ENCODE peak calls at places on chromosomes 5 and 9, in five cellular contexts. C is dorsolateral prefrontal cortex, K is right cardiac atrium, X is skeletal muscle cell, O is bronchial epithelial cell. T is an unnamed sample.

GRCh38 chr5:169080352-169080938 is 220.5 kb downstream of the SLIT3 start:
- DNase-seq in C (no peak), K (no peak), X (no peak), O (peak; percentile 22), T (no peak)

GRCh38 chr9:111195779-111196178 is 134.2 kb downstream of the OR2K2 start:
- DNase-seq in C (no peak), K (no peak), X (no peak), O (no peak), T (no peak)

GRCh38 chr9:128494743-128495124 is 9.8 kb upstream of the GLE1 start:
- DNase-seq in C (no peak), K (no peak), X (no peak), O (no peak), T (no peak)

GRCh38 chr5:173027905-173028304 is 28.2 kb upstream of the CREBRF start:
- DNase-seq in C (no peak), K (no peak), X (no peak), O (no peak), T (no peak)

GRCh38 chr5:149433524-149434131 is 54.5 kb upstream of the IL17B start:
- DNase-seq in C (no peak), K (peak; percentile 64), X (no peak), O (no peak), T (no peak)

GRCh38 chr5:14417232-14417730 is 164.3 kb upstream of the OTULINL start:
- DNase-seq in C (no peak), K (no peak), X (peak; percentile 59), O (no peak), T (no peak)

GRCh38 chr9:137672907-137673791 is 54.3 kb downstream of the EHMT1 start:
- DNase-seq in C (peak; percentile 56), K (peak; percentile 65), X (peak; percentile 41), O (peak; percentile 56), T (peak; percentile 70)

GRCh38 chr5:126801992-126802294 is 25.0 kb downstream of the LMNB1 start:
- DNase-seq in C (no peak), K (no peak), X (no peak), O (peak; percentile 36), T (peak; percentile 40)

GRCh38 chr5:54909126-54909525 is 76.3 kb downstream of the ESM1 start:
- DNase-seq in C (no peak), K (no peak), X (no peak), O (no peak), T (no peak)

GRCh38 chr5:91956738-91957137 is 573.6 kb upstream of the ARRDC3 start:
- DNase-seq in C (no peak), K (no peak), X (no peak), O (no peak), T (no peak)

GRCh38 chr9:99809586-99810357 is 11.9 kb upstream of the NR4A3 start:
- DNase-seq in C (no peak), K (no peak), X (no peak), O (peak; percentile 81), T (peak; percentile 6)

GRCh38 chr9:70569070-70569772 is 154.8 kb upstream of the KLF9 start:
- DNase-seq in C (no peak), K (no peak), X (no peak), O (no peak), T (no peak)

GRCh38 chr9:14993061-14993800 is 83.0 kb upstream of the FREM1 start:
- DNase-seq in C (peak; percentile 90), K (peak; percentile 96), X (peak; percentile 48), O (peak; percentile 45), T (no peak)

GRCh38 chr5:137137013-137137632 is 362.0 kb downstream of the SPOCK1 start:
- DNase-seq in C (no peak), K (no peak), X (no peak), O (no peak), T (no peak)

GRCh38 chr9:13568446-13568845 is 289.0 kb upstream of the MPDZ start:
- DNase-seq in C (peak; percentile 60), K (peak; percentile 66), X (no peak), O (no peak), T (no peak)

GRCh38 chr9:70630971-70631370 is 216.5 kb upstream of the KLF9 start:
- DNase-seq in C (no peak), K (no peak), X (no peak), O (no peak), T (no peak)

GRCh38 chr5:64166201-64166959 is 737 bp downstream of the RNF180 start:
- DNase-seq in C (peak; percentile 16), K (no peak), X (no peak), O (no peak), T (peak; percentile 34)

GRCh38 chr5:144203750-144204596 is 33.3 kb downstream of the KCTD16 start:
- DNase-seq in C (peak; percentile 59), K (no peak), X (peak; percentile 34), O (peak; percentile 75), T (peak; percentile 73)

GRCh38 chr9:133203506-133204075 is 5.5 kb downstream of the OBP2B start:
- DNase-seq in C (no peak), K (no peak), X (no peak), O (no peak), T (no peak)

GRCh38 chr9:21119093-21119770 is 22.4 kb downstream of the IFNW1 start:
- DNase-seq in C (no peak), K (no peak), X (no peak), O (no peak), T (no peak)

GRCh38 chr5:92518318-92518913 is 1062.6 kb downstream of the NR2F1-AS1 start:
- DNase-seq in C (no peak), K (no peak), X (peak; percentile 45), O (peak; percentile 84), T (peak; percentile 58)

GRCh38 chr9:86637515-86637914 is 283.3 kb upstream of the TUT7 start:
- DNase-seq in C (no peak), K (peak; percentile 72), X (no peak), O (no peak), T (no peak)

GRCh38 chr5:56402273-56403223 is 169.4 kb upstream of the ANKRD55 start:
- DNase-seq in C (no peak), K (no peak), X (no peak), O (no peak), T (no peak)

GRCh38 chr5:16618138-16618897 is 1.5 kb upstream of the RETREG1 start:
- DNase-seq in C (no peak), K (no peak), X (no peak), O (no peak), T (no peak)

GRCh38 chr5:179880848-179881590 is 22.4 kb upstream of the MRNIP start:
- DNase-seq in C (no peak), K (peak; percentile 35), X (no peak), O (no peak), T (no peak)

GRCh38 chr9:85377751-85378289 is 363.9 kb downstream of the AGTPBP1 start:
- DNase-seq in C (no peak), K (no peak), X (peak; percentile 6), O (no peak), T (peak; percentile 69)

GRCh38 chr5:93162201-93162654 is 418.8 kb downstream of the NR2F1-AS1 start:
- DNase-seq in C (no peak), K (no peak), X (peak; percentile 59), O (peak; percentile 84), T (peak; percentile 51)

GRCh38 chr5:114355086-114355830 is 6.6 kb upstream of the KCNN2 start:
- DNase-seq in C (no peak), K (no peak), X (no peak), O (no peak), T (no peak)

T was measured in PC-3.